ENCODE peak calls at places on chromosome 10, in five cellular contexts. F, X, D, Z and B are unnamed samples.

GRCh38 chr10:65581426-65582026 is 1344.3 kb upstream of the LRRTM3 start:
- DNase-seq in F (no peak), X (no peak), D (no peak), Z (no peak), B (no peak)

GRCh38 chr10:6416892-6417512 is 163.1 kb downstream of the PRKCQ start:
- DNase-seq in F (peak; percentile 71), X (no peak), D (no peak), Z (no peak), B (peak; percentile 36)

GRCh38 chr10:102817175-102817574 is 20.0 kb downstream of the CYP17A1 start:
- DNase-seq in F (no peak), X (no peak), D (no peak), Z (no peak), B (no peak)

GRCh38 chr10:115956225-115957009 is 316.6 kb downstream of the GFRA1 start:
- DNase-seq in F (no peak), X (no peak), D (no peak), Z (no peak), B (no peak)

GRCh38 chr10:1420663-1421362 is 316.5 kb downstream of the ADARB2 start:
- DNase-seq in F (peak; percentile 2), X (peak; percentile 50), D (peak; percentile 13), Z (no peak), B (peak; percentile 50)

GRCh38 chr10:75904499-75905283 is 473.3 kb downstream of the LRMDA start:
- DNase-seq in F (no peak), X (no peak), D (no peak), Z (no peak), B (no peak)

GRCh38 chr10:93461807-93462178 is 20.3 kb downstream of the MYOF start:
- DNase-seq in F (no peak), X (no peak), D (no peak), Z (no peak), B (peak; percentile 82)

GRCh38 chr10:123993534-123994416 is 99.6 kb downstream of the CHST15 start:
- DNase-seq in F (no peak), X (no peak), D (no peak), Z (no peak), B (no peak)

GRCh38 chr10:88156341-88156740 is 292.9 kb downstream of the PTEN start:
- DNase-seq in F (peak; percentile 80), X (no peak), D (no peak), Z (no peak), B (no peak)

GRCh38 chr10:73625004-73625883 is 16.0 kb downstream of the MYOZ1 start:
- DNase-seq in F (peak; percentile 25), X (no peak), D (no peak), Z (no peak), B (peak; percentile 64)

GRCh38 chr10:60495357-60495756 is 105.7 kb upstream of the ANK3 start:
- DNase-seq in F (peak; percentile 41), X (no peak), D (no peak), Z (no peak), B (peak; percentile 52)

GRCh38 chr10:44911081-44911540 is at the start of gene TMEM72:
- DNase-seq in F (no peak), X (no peak), D (no peak), Z (no peak), B (peak; percentile 88)

GRCh38 chr10:128149267-128149666 is 23.0 kb upstream of the MKI67 start:
- DNase-seq in F (no peak), X (no peak), D (no peak), Z (no peak), B (no peak)

GRCh38 chr10:118333871-118334270 is 8.3 kb downstream of the FAM204A start:
- DNase-seq in F (no peak), X (no peak), D (no peak), Z (no peak), B (no peak)

GRCh38 chr10:30284860-30285594 is 64.1 kb downstream of the MTPAP start:
- DNase-seq in F (no peak), X (no peak), D (no peak), Z (no peak), B (peak; percentile 39)

GRCh38 chr10:7484456-7485266 is 73.8 kb upstream of the SFMBT2 start:
- DNase-seq in F (no peak), X (no peak), D (no peak), Z (peak; percentile 38), B (no peak)

GRCh38 chr10:118543714-118544400 is 51.6 kb downstream of the PRLHR start:
- DNase-seq in F (no peak), X (no peak), D (no peak), Z (no peak), B (peak; percentile 13)

GRCh38 chr10:124728830-124729661 is 15.1 kb downstream of the FAM53B start:
- DNase-seq in F (no peak), X (no peak), D (no peak), Z (no peak), B (no peak)

GRCh38 chr10:124251317-124251716 is 157.9 kb upstream of the CHST15 start:
- DNase-seq in F (no peak), X (no peak), D (no peak), Z (no peak), B (no peak)

GRCh38 chr10:82925547-82925946 is 1050.6 kb downstream of the NRG3 start:
- DNase-seq in F (no peak), X (no peak), D (no peak), Z (no peak), B (peak; percentile 13)

GRCh38 chr10:24700911-24701310 is 22.8 kb downstream of the ARHGAP21 start:
- DNase-seq in F (no peak), X (no peak), D (no peak), Z (no peak), B (no peak)

GRCh38 chr10:8639601-8640000 is 585.1 kb downstream of the GATA3 start:
- DNase-seq in F (no peak), X (no peak), D (no peak), Z (no peak), B (no peak)

GRCh38 chr10:66642217-66642616 is 283.6 kb upstream of the LRRTM3 start:
- DNase-seq in F (no peak), X (no peak), D (no peak), Z (no peak), B (no peak)

GRCh38 chr10:1149793-1150637 is 93.8 kb downstream of the WDR37 start:
- DNase-seq in F (no peak), X (no peak), D (no peak), Z (no peak), B (no peak)

GRCh38 chr10:19048901-19049300 is 300 bp downstream of the MALRD1 start:
- DNase-seq in F (no peak), X (no peak), D (no peak), Z (no peak), B (no peak)

GRCh38 chr10:6035926-6036575 is 26.1 kb downstream of the IL2RA start:
- DNase-seq in F (no peak), X (no peak), D (no peak), Z (no peak), B (no peak)

GRCh38 chr10:18681971-18682403 is 22.8 kb downstream of the ARL5B start:
- DNase-seq in F (no peak), X (no peak), D (no peak), Z (no peak), B (peak; percentile 83)

GRCh38 chr10:31754803-31755624 is 173.6 kb downstream of the ARHGAP12 start:
- DNase-seq in F (no peak), X (no peak), D (no peak), Z (no peak), B (peak; percentile 45)

GRCh38 chr10:123995082-123995460 is 98.3 kb downstream of the CHST15 start:
- DNase-seq in F (no peak), X (no peak), D (no peak), Z (no peak), B (no peak)

GRCh38 chr10:129394739-129395298 is 72.2 kb upstream of the MGMT start:
- DNase-seq in F (no peak), X (no peak), D (no peak), Z (no peak), B (no peak)

GRCh38 chr10:89838002-89838615 is 136.7 kb downstream of the KIF20B start:
- DNase-seq in F (peak; percentile 8), X (no peak), D (no peak), Z (no peak), B (no peak)

GRCh38 chr10:103431902-103432301 is 20.3 kb downstream of the CALHM2 start:
- DNase-seq in F (peak; percentile 21), X (no peak), D (no peak), Z (no peak), B (no peak)

GRCh38 chr10:123621910-123622309 is 44.2 kb upstream of the GPR26 start:
- DNase-seq in F (no peak), X (no peak), D (no peak), Z (no peak), B (no peak)

GRCh38 chr10:112490543-112490942 is 43.5 kb downstream of the VTI1A start:
- DNase-seq in F (peak; percentile 18), X (no peak), D (no peak), Z (no peak), B (no peak)

GRCh38 chr10:110110338-110110737 is 97.1 kb upstream of the MXI1 start:
- DNase-seq in F (no peak), X (no peak), D (no peak), Z (no peak), B (no peak)

GRCh38 chr10:72030762-72031543 is 57.4 kb downstream of the SPOCK2 start:
- DNase-seq in F (peak; percentile 55), X (no peak), D (no peak), Z (no peak), B (no peak)